ENCODE peak calls at places on chromosomes 12 and 14, in nine cellular contexts. One of them, this sample, is unnamed.

GRCh38 chr14:30921305-30921704 is 46.9 kb downstream of the COCH start:
- DNase-seq in body of pancreas: no peak
- DNase-seq in gastrocnemius medialis: no peak
- DNase-seq in GM12878: no peak
- DNase-seq in IMR-90: peak
- DNase-seq in uterus: no peak
- DNase-seq in suprapubic skin: no peak
- DNase-seq in testis: no peak
- DNase-seq in A549: no peak
- DNase-seq in this sample: no peak

GRCh38 chr14:32414808-32415255 is 85.7 kb downstream of the AKAP6 start:
- DNase-seq in A549: no peak
- DNase-seq in GM12878: no peak
- DNase-seq in testis: no peak
- DNase-seq in suprapubic skin: no peak
- DNase-seq in uterus: no peak
- DNase-seq in gastrocnemius medialis: no peak
- DNase-seq in body of pancreas: no peak
- DNase-seq in IMR-90: peak
- DNase-seq in this sample: no peak

GRCh38 chr12:90909069-90909676 is 45.8 kb downstream of the CCER1 start:
- DNase-seq in testis: peak
- DNase-seq in A549: peak
- DNase-seq in gastrocnemius medialis: no peak
- DNase-seq in body of pancreas: peak
- DNase-seq in suprapubic skin: no peak
- DNase-seq in uterus: no peak
- DNase-seq in IMR-90: peak
- DNase-seq in GM12878: no peak
- DNase-seq in this sample: no peak

GRCh38 chr14:99670361-99671229 is 13.5 kb upstream of the CYP46A1 start:
- DNase-seq in A549: no peak
- DNase-seq in gastrocnemius medialis: no peak
- DNase-seq in suprapubic skin: no peak
- DNase-seq in uterus: no peak
- DNase-seq in GM12878: no peak
- DNase-seq in IMR-90: peak
- DNase-seq in testis: no peak
- DNase-seq in body of pancreas: no peak
- DNase-seq in this sample: no peak

GRCh38 chr12:80681786-80682185 is 25.6 kb upstream of the MYF6 start:
- DNase-seq in suprapubic skin: no peak
- DNase-seq in IMR-90: no peak
- DNase-seq in gastrocnemius medialis: no peak
- DNase-seq in uterus: no peak
- DNase-seq in A549: no peak
- DNase-seq in body of pancreas: no peak
- DNase-seq in testis: no peak
- DNase-seq in GM12878: no peak
- DNase-seq in this sample: no peak

GRCh38 chr12:13175499-13175898 is 21.0 kb upstream of the EMP1 start:
- DNase-seq in IMR-90: no peak
- DNase-seq in GM12878: no peak
- DNase-seq in testis: no peak
- DNase-seq in gastrocnemius medialis: no peak
- DNase-seq in suprapubic skin: no peak
- DNase-seq in uterus: no peak
- DNase-seq in body of pancreas: no peak
- DNase-seq in A549: no peak
- DNase-seq in this sample: no peak

GRCh38 chr12:113959096-113959495 is 7.0 kb downstream of the RBM19 start:
- DNase-seq in testis: no peak
- DNase-seq in uterus: no peak
- DNase-seq in IMR-90: no peak
- DNase-seq in GM12878: no peak
- DNase-seq in body of pancreas: no peak
- DNase-seq in suprapubic skin: no peak
- DNase-seq in A549: no peak
- DNase-seq in gastrocnemius medialis: no peak
- DNase-seq in this sample: no peak

GRCh38 chr14:65045691-65046090 is 56.6 kb downstream of the MAX start:
- DNase-seq in GM12878: no peak
- DNase-seq in IMR-90: no peak
- DNase-seq in uterus: no peak
- DNase-seq in testis: no peak
- DNase-seq in A549: no peak
- DNase-seq in suprapubic skin: no peak
- DNase-seq in gastrocnemius medialis: no peak
- DNase-seq in body of pancreas: no peak
- DNase-seq in this sample: no peak

GRCh38 chr14:89654998-89655397 is 238.0 kb upstream of the FOXN3 start:
- DNase-seq in body of pancreas: no peak
- DNase-seq in suprapubic skin: no peak
- DNase-seq in testis: no peak
- DNase-seq in GM12878: no peak
- DNase-seq in A549: no peak
- DNase-seq in IMR-90: no peak
- DNase-seq in uterus: no peak
- DNase-seq in gastrocnemius medialis: no peak
- DNase-seq in this sample: no peak

GRCh38 chr14:50533314-50533705 is 941 bp upstream of the MAP4K5 start:
- DNase-seq in gastrocnemius medialis: no peak
- DNase-seq in body of pancreas: no peak
- DNase-seq in uterus: no peak
- DNase-seq in suprapubic skin: no peak
- DNase-seq in GM12878: no peak
- DNase-seq in A549: no peak
- DNase-seq in IMR-90: no peak
- DNase-seq in testis: no peak
- DNase-seq in this sample: no peak

GRCh38 chr14:74459289-74459946 is 33.4 kb upstream of the SYNDIG1L start:
- DNase-seq in A549: peak
- DNase-seq in GM12878: no peak
- DNase-seq in suprapubic skin: no peak
- DNase-seq in IMR-90: peak
- DNase-seq in body of pancreas: no peak
- DNase-seq in gastrocnemius medialis: peak
- DNase-seq in uterus: no peak
- DNase-seq in testis: peak
- DNase-seq in this sample: no peak

GRCh38 chr14:92786427-92786756 is 7.7 kb upstream of the GOLGA5 start:
- DNase-seq in uterus: no peak
- DNase-seq in IMR-90: no peak
- DNase-seq in testis: no peak
- DNase-seq in A549: no peak
- DNase-seq in body of pancreas: no peak
- DNase-seq in gastrocnemius medialis: no peak
- DNase-seq in suprapubic skin: no peak
- DNase-seq in GM12878: no peak
- DNase-seq in this sample: no peak

GRCh38 chr12:25194211-25194610 is 749 bp downstream of the DNAI7 start:
- DNase-seq in testis: no peak
- DNase-seq in uterus: no peak
- DNase-seq in suprapubic skin: no peak
- DNase-seq in gastrocnemius medialis: no peak
- DNase-seq in GM12878: no peak
- DNase-seq in A549: no peak
- DNase-seq in body of pancreas: no peak
- DNase-seq in IMR-90: no peak
- DNase-seq in this sample: no peak

GRCh38 chr12:5439333-5439732 is 7.4 kb downstream of the NTF3 start:
- DNase-seq in suprapubic skin: no peak
- DNase-seq in A549: no peak
- DNase-seq in body of pancreas: no peak
- DNase-seq in testis: no peak
- DNase-seq in uterus: no peak
- DNase-seq in GM12878: no peak
- DNase-seq in IMR-90: peak
- DNase-seq in gastrocnemius medialis: no peak
- DNase-seq in this sample: no peak

GRCh38 chr12:88510841-88511240 is 69.4 kb downstream of the KITLG start:
- DNase-seq in uterus: no peak
- DNase-seq in GM12878: no peak
- DNase-seq in body of pancreas: no peak
- DNase-seq in testis: no peak
- DNase-seq in A549: no peak
- DNase-seq in suprapubic skin: no peak
- DNase-seq in gastrocnemius medialis: no peak
- DNase-seq in IMR-90: no peak
- DNase-seq in this sample: no peak

GRCh38 chr14:79293482-79293881 is 917.8 kb downstream of the DIO2 start:
- DNase-seq in suprapubic skin: no peak
- DNase-seq in A549: no peak
- DNase-seq in testis: no peak
- DNase-seq in body of pancreas: no peak
- DNase-seq in gastrocnemius medialis: no peak
- DNase-seq in GM12878: no peak
- DNase-seq in IMR-90: peak
- DNase-seq in uterus: peak
- DNase-seq in this sample: peak

GRCh38 chr14:68695326-68695768 is 97.5 kb downstream of the ZFP36L1 start:
- DNase-seq in body of pancreas: no peak
- DNase-seq in IMR-90: peak
- DNase-seq in GM12878: peak
- DNase-seq in suprapubic skin: peak
- DNase-seq in testis: no peak
- DNase-seq in uterus: peak
- DNase-seq in A549: peak
- DNase-seq in gastrocnemius medialis: peak
- DNase-seq in this sample: peak

GRCh38 chr12:104524026-104524425 is 67.3 kb downstream of the CHST11 start:
- DNase-seq in A549: no peak
- DNase-seq in testis: no peak
- DNase-seq in IMR-90: no peak
- DNase-seq in GM12878: no peak
- DNase-seq in uterus: no peak
- DNase-seq in suprapubic skin: no peak
- DNase-seq in body of pancreas: no peak
- DNase-seq in gastrocnemius medialis: no peak
- DNase-seq in this sample: no peak

GRCh38 chr12:107318804-107319535 is 225.6 kb upstream of the CRY1 start:
- DNase-seq in uterus: no peak
- DNase-seq in gastrocnemius medialis: no peak
- DNase-seq in A549: peak
- DNase-seq in testis: peak
- DNase-seq in body of pancreas: peak
- DNase-seq in GM12878: no peak
- DNase-seq in IMR-90: peak
- DNase-seq in suprapubic skin: no peak
- DNase-seq in this sample: no peak

GRCh38 chr12:6124411-6125151 is at the start of gene VWF:
- DNase-seq in body of pancreas: no peak
- DNase-seq in testis: no peak
- DNase-seq in uterus: no peak
- DNase-seq in A549: no peak
- DNase-seq in GM12878: no peak
- DNase-seq in IMR-90: no peak
- DNase-seq in suprapubic skin: peak
- DNase-seq in gastrocnemius medialis: no peak
- DNase-seq in this sample: no peak

GRCh38 chr12:39145175-39145999 is 240.0 kb upstream of the CPNE8 start:
- DNase-seq in IMR-90: no peak
- DNase-seq in suprapubic skin: no peak
- DNase-seq in GM12878: no peak
- DNase-seq in testis: peak
- DNase-seq in gastrocnemius medialis: no peak
- DNase-seq in A549: peak
- DNase-seq in body of pancreas: peak
- DNase-seq in uterus: peak
- DNase-seq in this sample: peak

GRCh38 chr12:120041386-120042231 is 52.6 kb downstream of the BICDL1 start:
- DNase-seq in A549: no peak
- DNase-seq in suprapubic skin: no peak
- DNase-seq in testis: peak
- DNase-seq in gastrocnemius medialis: no peak
- DNase-seq in GM12878: no peak
- DNase-seq in body of pancreas: peak
- DNase-seq in IMR-90: no peak
- DNase-seq in uterus: no peak
- DNase-seq in this sample: no peak
- H3K27ac ChIP-seq in A549: no peak
- H3K27ac ChIP-seq in suprapubic skin: peak
- H3K27ac ChIP-seq in testis: no peak
- H3K27ac ChIP-seq in gastrocnemius medialis: no peak
- H3K27ac ChIP-seq in GM12878: no peak
- H3K27ac ChIP-seq in body of pancreas: no peak
- H3K27ac ChIP-seq in IMR-90: no peak
- H3K27ac ChIP-seq in uterus: no peak
- H3K27ac ChIP-seq in this sample: no peak

GRCh38 chr12:117547209-117547608 is 185.8 kb upstream of the NOS1 start:
- DNase-seq in GM12878: no peak
- DNase-seq in testis: no peak
- DNase-seq in gastrocnemius medialis: no peak
- DNase-seq in body of pancreas: no peak
- DNase-seq in suprapubic skin: no peak
- DNase-seq in IMR-90: no peak
- DNase-seq in A549: no peak
- DNase-seq in uterus: no peak
- DNase-seq in this sample: no peak
- H3K4me3 ChIP-seq in GM12878: no peak
- H3K4me3 ChIP-seq in testis: no peak
- H3K4me3 ChIP-seq in gastrocnemius medialis: no peak
- H3K4me3 ChIP-seq in body of pancreas: no peak
- H3K4me3 ChIP-seq in suprapubic skin: no peak
- H3K4me3 ChIP-seq in IMR-90: no peak
- H3K4me3 ChIP-seq in A549: no peak
- H3K4me3 ChIP-seq in uterus: no peak
- H3K4me3 ChIP-seq in this sample: no peak

DNA sequence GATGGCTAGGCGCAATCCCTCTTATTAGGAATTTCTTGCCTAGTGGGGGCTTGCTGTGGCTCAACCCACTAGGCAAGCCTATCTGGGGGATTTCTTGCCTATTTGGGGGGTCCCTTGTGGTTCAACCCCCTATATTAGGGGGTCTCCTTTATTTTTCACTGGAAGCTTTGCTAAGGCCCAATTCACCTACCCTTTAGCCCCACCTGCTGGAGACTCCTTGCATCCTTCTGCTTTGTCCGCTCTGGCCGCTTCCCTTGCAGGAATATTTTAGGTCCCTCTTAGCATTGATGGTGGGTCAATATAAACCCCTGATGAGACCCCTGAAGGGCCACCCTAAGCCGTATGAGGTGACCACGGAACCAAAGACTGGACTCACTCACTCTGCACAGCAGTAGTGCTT is 1552.1 kb downstream of the AACS start:
- DNase-seq in uterus: no peak
- DNase-seq in suprapubic skin: no peak
- DNase-seq in GM12878: no peak
- DNase-seq in IMR-90: no peak
- DNase-seq in testis: peak
- DNase-seq in body of pancreas: no peak
- DNase-seq in gastrocnemius medialis: no peak
- DNase-seq in A549: peak
- DNase-seq in this sample: no peak
- TF ChIP-seq POLR2A in uterus: no peak
- TF ChIP-seq POLR2A in suprapubic skin: no peak
- TF ChIP-seq POLR2A in GM12878: no peak
- TF ChIP-seq POLR2A in IMR-90: no peak
- TF ChIP-seq POLR2A in testis: no peak
- TF ChIP-seq POLR2A in body of pancreas: no peak
- TF ChIP-seq POLR2A in gastrocnemius medialis: no peak
- TF ChIP-seq POLR2A in A549: no peak
- TF ChIP-seq POLR2A in this sample: no peak

GRCh38 chr12:109621864-109622485 is 48.4 kb downstream of the MVK start:
- DNase-seq in IMR-90: no peak
- DNase-seq in GM12878: no peak
- DNase-seq in testis: no peak
- DNase-seq in body of pancreas: no peak
- DNase-seq in A549: no peak
- DNase-seq in gastrocnemius medialis: no peak
- DNase-seq in suprapubic skin: no peak
- DNase-seq in uterus: no peak
- DNase-seq in this sample: no peak
- H3K27ac ChIP-seq in IMR-90: no peak
- H3K27ac ChIP-seq in GM12878: no peak
- H3K27ac ChIP-seq in testis: no peak
- H3K27ac ChIP-seq in body of pancreas: no peak
- H3K27ac ChIP-seq in A549: no peak
- H3K27ac ChIP-seq in gastrocnemius medialis: no peak
- H3K27ac ChIP-seq in suprapubic skin: no peak
- H3K27ac ChIP-seq in uterus: no peak
- H3K27ac ChIP-seq in this sample: no peak

This sample was measured in sigmoid colon.